ENCODE peak calls at places on chromosomes 1 and 21, in four cellular contexts. Z, S, H and X are unnamed samples.
A peak's percentile ranks its signal among the peaks of the same experiment; 100 is the strongest.

GRCh38 chr1:145707183-145707867 is at the start of gene PDZK1:
- DNase-seq in Z (no peak), S (no peak), H (no peak), X (no peak)

GRCh38 chr1:204130989-204131892 is 20.6 kb downstream of the ETNK2 start:
- DNase-seq in Z (no peak), S (peak; percentile 87), H (no peak), X (no peak)

GRCh38 chr21:41480086-41480690 is 27.8 kb downstream of the TMPRSS2 start:
- DNase-seq in Z (no peak), S (no peak), H (no peak), X (no peak)

GRCh38 chr1:234782821-234783220 is 172.8 kb upstream of the IRF2BP2 start:
- DNase-seq in Z (no peak), S (no peak), H (peak; percentile 19), X (peak; percentile 17)

GRCh38 chr21:42986125-42986783 is 11.9 kb downstream of the PKNOX1 start:
- DNase-seq in Z (no peak), S (no peak), H (no peak), X (no peak)

GRCh38 chr1:226436855-226437491 is 29.1 kb upstream of the PARP1 start:
- DNase-seq in Z (no peak), S (no peak), H (no peak), X (peak; percentile 66)

GRCh38 chr1:166947398-166948043 is 27.8 kb downstream of the ILDR2 start:
- DNase-seq in Z (peak; percentile 15), S (peak; percentile 64), H (peak; percentile 68), X (peak; percentile 27)

GRCh38 chr1:159492575-159493323 is 43.1 kb downstream of the OR10J5 start:
- DNase-seq in Z (no peak), S (no peak), H (no peak), X (no peak)

DNA sequence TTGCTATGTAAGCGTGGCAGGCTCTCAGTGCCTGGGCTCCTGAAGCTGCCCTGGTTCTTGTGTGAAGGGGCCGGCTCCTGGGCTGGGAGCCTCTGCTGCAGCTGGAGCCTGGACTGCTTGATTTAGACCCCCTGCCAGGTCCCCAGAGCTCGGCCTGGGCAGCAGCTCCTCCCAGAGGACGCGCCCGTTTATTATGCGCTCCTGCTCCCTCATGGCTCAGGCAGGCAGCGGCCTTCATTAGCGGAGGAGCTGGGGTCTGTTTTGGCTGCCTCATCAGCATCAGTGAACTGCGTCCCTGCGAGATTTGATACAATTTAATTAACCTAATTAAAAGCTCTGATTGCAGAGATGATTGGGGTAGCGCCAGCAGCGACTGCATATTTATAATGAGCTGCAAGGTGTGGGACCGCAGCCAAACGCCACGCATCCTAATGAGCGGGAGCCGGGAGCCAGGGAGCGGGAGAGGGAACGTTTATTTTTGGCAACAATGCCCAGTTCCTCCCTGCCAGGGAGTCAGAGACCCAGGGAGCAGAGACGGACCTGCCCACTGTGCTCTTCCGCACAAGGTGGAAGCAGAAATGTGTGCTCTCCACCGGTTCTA is 16.6 kb downstream of the UTP11 start:
- DNase-seq in Z (no peak), S (peak; percentile 48), H (peak; percentile 74), X (no peak)
- H3K27ac ChIP-seq in Z (peak overlapping the region; percentile 86), S (peak overlapping the region; percentile 52), H (peak overlapping the region; percentile 58), X (no peak overlapping the region)

GRCh38 chr1:9319208-9319788 is 26.6 kb downstream of the SPSB1 start:
- DNase-seq in Z (no peak), S (no peak), H (no peak), X (no peak)

GRCh38 chr1:9321986-9322715 is 29.5 kb downstream of the SPSB1 start:
- DNase-seq in Z (no peak), S (no peak), H (no peak), X (no peak)

GRCh38 chr1:9321480-9321849 is 28.8 kb downstream of the SPSB1 start:
- DNase-seq in Z (no peak), S (no peak), H (no peak), X (no peak)

GRCh38 chr1:9319789-9320519 is 27.3 kb downstream of the SPSB1 start:
- DNase-seq in Z (no peak), S (no peak), H (no peak), X (no peak)

DNA sequence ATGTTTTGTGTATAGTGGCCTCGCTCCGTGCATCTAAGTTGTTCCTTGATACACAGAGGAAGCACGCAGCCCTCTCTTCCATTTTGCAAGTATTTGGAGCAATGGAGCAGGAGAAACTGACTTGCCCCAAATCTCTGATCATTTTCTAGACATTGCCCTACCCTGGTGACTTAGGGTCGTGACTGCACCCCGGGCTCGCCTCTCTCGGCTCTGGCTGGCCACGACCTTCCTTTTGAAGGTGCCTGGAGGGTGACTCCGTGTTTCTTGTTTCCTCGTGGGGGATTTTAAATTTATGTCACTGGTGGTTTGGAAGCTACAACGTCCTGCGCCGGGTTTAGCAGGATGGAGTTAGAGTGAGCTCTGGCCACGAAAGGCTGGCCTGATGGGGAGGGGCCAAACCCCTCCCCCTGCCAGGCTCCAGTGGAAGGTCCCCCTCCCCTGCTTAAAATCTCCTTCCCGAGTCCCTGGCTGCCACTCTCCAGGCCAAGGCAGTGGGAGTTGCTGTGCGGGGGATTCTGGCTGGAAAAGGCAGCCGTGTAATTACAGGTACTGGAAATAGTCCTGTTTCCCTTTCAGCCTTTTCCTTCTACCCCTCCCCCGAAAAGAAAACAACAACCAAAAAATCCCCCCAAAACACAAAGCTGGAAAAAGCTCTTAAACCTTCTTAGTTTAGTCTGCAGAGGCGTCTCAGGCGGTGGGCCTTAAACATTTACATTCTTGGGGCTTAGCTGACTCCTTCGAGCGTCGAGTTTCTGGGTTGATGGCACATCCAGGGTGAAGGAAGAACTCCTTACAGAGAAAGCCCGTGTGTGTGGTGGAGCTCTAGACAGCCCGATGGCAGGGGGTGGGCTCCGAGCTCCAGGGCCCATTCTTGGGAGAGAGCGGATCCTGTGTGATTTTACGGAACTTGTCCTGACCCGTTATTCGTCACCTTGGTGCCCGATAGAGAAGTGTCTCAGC is 28.1 kb downstream of the SPSB1 start:
- DNase-seq in Z (no peak), S (no peak), H (no peak), X (no peak)
- TF ChIP-seq POLR2A in Z (no peak), S (no peak), H (no peak), X (no peak)

GRCh38 chr1:161784963-161785362 is 18.8 kb downstream of the ATF6 start:
- DNase-seq in Z (no peak), S (no peak), H (no peak), X (no peak)

GRCh38 chr1:161782886-161783285 is 16.8 kb downstream of the ATF6 start:
- DNase-seq in Z (no peak), S (no peak), H (no peak), X (no peak)

GRCh38 chr1:161790587-161791317 is 24.6 kb downstream of the ATF6 start:
- DNase-seq in Z (no peak), S (no peak), H (no peak), X (no peak)

GRCh38 chr1:161791889-161792655 is 26.0 kb downstream of the ATF6 start:
- DNase-seq in Z (no peak), S (no peak), H (no peak), X (no peak)

GRCh38 chr1:161787355-161787754 is 21.2 kb downstream of the ATF6 start:
- DNase-seq in Z (no peak), S (no peak), H (no peak), X (no peak)
- TF ChIP-seq CTCF in Z (no peak), S (no peak), H (no peak), X (no peak)

GRCh38 chr1:1128454-1129139 is 12.7 kb upstream of the C1orf159 start:
- DNase-seq in Z (no peak), S (no peak), H (no peak), X (no peak)

GRCh38 chr1:1124786-1125642 is 9.1 kb upstream of the C1orf159 start:
- DNase-seq in Z (no peak), S (no peak), H (no peak), X (no peak)

GRCh38 chr1:1129309-1129708 is 13.4 kb upstream of the C1orf159 start:
- DNase-seq in Z (no peak), S (no peak), H (no peak), X (no peak)

GRCh38 chr1:1125945-1126344 is 10.1 kb upstream of the C1orf159 start:
- DNase-seq in Z (no peak), S (no peak), H (no peak), X (no peak)

GRCh38 chr1:1127551-1128451 is 11.9 kb upstream of the C1orf159 start:
- DNase-seq in Z (no peak), S (no peak), H (no peak), X (no peak)
- H3K27ac ChIP-seq in Z (no peak overlapping the region), S (no peak overlapping the region), H (no peak overlapping the region), X (no peak overlapping the region)